ENCODE peak calls at places on chromosomes 7 and 10, in seven cellular contexts. One of them, this sample, is unnamed. For H3K27me3, the result is how much of the 10 kb centered on the place peaks cover.

GRCh38 chr7:38069052-38069451 is 109.0 kb upstream of the STARD3NL start:
- DNase-seq in BJ: no peak
- DNase-seq in ovary: no peak
- DNase-seq in dorsolateral prefrontal cortex: no peak
- DNase-seq in HL-60: no peak
- DNase-seq in stomach: no peak
- DNase-seq in AG04450: no peak
- DNase-seq in this sample: no peak

GRCh38 chr7:5595545-5596045 is 172.0 kb upstream of the TNRC18 start:
- DNase-seq in BJ: no peak
- DNase-seq in ovary: no peak
- DNase-seq in dorsolateral prefrontal cortex: no peak
- DNase-seq in HL-60: no peak
- DNase-seq in stomach: no peak
- DNase-seq in AG04450: no peak
- DNase-seq in this sample: no peak

GRCh38 chr7:157299613-157300405 is 37.0 kb upstream of the DNAJB6 start:
- DNase-seq in BJ: no peak
- DNase-seq in ovary: no peak
- DNase-seq in dorsolateral prefrontal cortex: no peak
- DNase-seq in HL-60: peak
- DNase-seq in stomach: no peak
- DNase-seq in AG04450: no peak
- DNase-seq in this sample: peak

GRCh38 chr10:102918817-102919236 is 733 bp downstream of the CNNM2 start:
- DNase-seq in BJ: no peak
- DNase-seq in ovary: no peak
- DNase-seq in dorsolateral prefrontal cortex: no peak
- DNase-seq in HL-60: no peak
- DNase-seq in stomach: no peak
- DNase-seq in AG04450: no peak
- DNase-seq in this sample: peak

GRCh38 chr7:138618933-138619332 is 82.2 kb downstream of the SVOPL start:
- DNase-seq in BJ: no peak
- DNase-seq in ovary: no peak
- DNase-seq in dorsolateral prefrontal cortex: no peak
- DNase-seq in HL-60: no peak
- DNase-seq in stomach: no peak
- DNase-seq in AG04450: no peak
- DNase-seq in this sample: no peak

GRCh38 chr7:134431805-134432204 is 27.1 kb downstream of the AKR1B1 start:
- DNase-seq in BJ: no peak
- DNase-seq in ovary: no peak
- DNase-seq in dorsolateral prefrontal cortex: no peak
- DNase-seq in HL-60: no peak
- DNase-seq in stomach: peak
- DNase-seq in AG04450: no peak
- DNase-seq in this sample: no peak

GRCh38 chr10:69936091-69936490 is 116.6 kb upstream of the MACROH2A2 start:
- DNase-seq in BJ: no peak
- DNase-seq in ovary: no peak
- DNase-seq in dorsolateral prefrontal cortex: no peak
- DNase-seq in HL-60: no peak
- DNase-seq in stomach: no peak
- DNase-seq in AG04450: no peak
- DNase-seq in this sample: peak

GRCh38 chr7:36192050-36192824 is 39.2 kb downstream of the EEPD1 start:
- DNase-seq in BJ: peak
- DNase-seq in ovary: no peak
- DNase-seq in dorsolateral prefrontal cortex: no peak
- DNase-seq in HL-60: peak
- DNase-seq in stomach: no peak
- DNase-seq in AG04450: peak
- DNase-seq in this sample: no peak

GRCh38 chr7:100825215-100825671 is 2.1 kb downstream of the EPHB4 start:
- DNase-seq in BJ: no peak
- DNase-seq in ovary: no peak
- DNase-seq in dorsolateral prefrontal cortex: no peak
- DNase-seq in HL-60: no peak
- DNase-seq in stomach: no peak
- DNase-seq in AG04450: no peak
- DNase-seq in this sample: peak

GRCh38 chr10:99339077-99339476 is 9.9 kb downstream of the CNNM1 start:
- DNase-seq in BJ: no peak
- DNase-seq in ovary: no peak
- DNase-seq in dorsolateral prefrontal cortex: no peak
- DNase-seq in HL-60: no peak
- DNase-seq in stomach: no peak
- DNase-seq in AG04450: no peak
- DNase-seq in this sample: no peak

GRCh38 chr7:93902777-93903423 is 3.5 kb upstream of the GNGT1 start:
- DNase-seq in BJ: no peak
- DNase-seq in ovary: no peak
- DNase-seq in dorsolateral prefrontal cortex: no peak
- DNase-seq in HL-60: peak
- DNase-seq in stomach: no peak
- DNase-seq in AG04450: peak
- DNase-seq in this sample: peak

GRCh38 chr7:142094861-142095260 is 16.7 kb upstream of the MGAM2 start:
- DNase-seq in BJ: no peak
- DNase-seq in ovary: no peak
- DNase-seq in dorsolateral prefrontal cortex: no peak
- DNase-seq in HL-60: no peak
- DNase-seq in stomach: no peak
- DNase-seq in AG04450: no peak
- DNase-seq in this sample: no peak

GRCh38 chr10:102868976-102869289 is 337 bp upstream of the AS3MT start:
- DNase-seq in BJ: no peak
- DNase-seq in ovary: no peak
- DNase-seq in dorsolateral prefrontal cortex: no peak
- DNase-seq in HL-60: no peak
- DNase-seq in stomach: no peak
- DNase-seq in AG04450: no peak
- DNase-seq in this sample: peak

GRCh38 chr10:75109459-75109778 is 2.0 kb upstream of the SAMD8 start:
- DNase-seq in BJ: no peak
- DNase-seq in ovary: no peak
- DNase-seq in dorsolateral prefrontal cortex: no peak
- DNase-seq in HL-60: no peak
- DNase-seq in stomach: no peak
- DNase-seq in AG04450: no peak
- DNase-seq in this sample: no peak

GRCh38 chr10:24453404-24453830 is 244.5 kb downstream of the KIAA1217 start:
- DNase-seq in BJ: no peak
- DNase-seq in ovary: no peak
- DNase-seq in dorsolateral prefrontal cortex: no peak
- DNase-seq in HL-60: no peak
- DNase-seq in stomach: no peak
- DNase-seq in AG04450: no peak
- DNase-seq in this sample: no peak

GRCh38 chr7:46450425-46450824 is 529.4 kb upstream of the IGFBP3 start:
- DNase-seq in BJ: no peak
- DNase-seq in ovary: no peak
- DNase-seq in dorsolateral prefrontal cortex: no peak
- DNase-seq in HL-60: no peak
- DNase-seq in stomach: no peak
- DNase-seq in AG04450: no peak
- DNase-seq in this sample: no peak

GRCh38 chr10:113959383-113959760 is 84.3 kb upstream of the ADRB1 start:
- DNase-seq in BJ: no peak
- DNase-seq in ovary: no peak
- DNase-seq in dorsolateral prefrontal cortex: no peak
- DNase-seq in HL-60: no peak
- DNase-seq in stomach: peak
- DNase-seq in AG04450: no peak
- DNase-seq in this sample: no peak

GRCh38 chr10:103868200-103868599 is 12.8 kb upstream of the SH3PXD2A start:
- DNase-seq in BJ: no peak
- DNase-seq in ovary: no peak
- DNase-seq in dorsolateral prefrontal cortex: no peak
- DNase-seq in HL-60: no peak
- DNase-seq in stomach: no peak
- DNase-seq in AG04450: no peak
- DNase-seq in this sample: no peak

GRCh38 chr10:70430489-70431445 is 10.7 kb downstream of the NODAL start:
- DNase-seq in BJ: no peak
- DNase-seq in ovary: peak
- DNase-seq in dorsolateral prefrontal cortex: no peak
- DNase-seq in HL-60: no peak
- DNase-seq in stomach: peak
- DNase-seq in AG04450: peak
- DNase-seq in this sample: peak

GRCh38 chr10:104780165-104780564 is 139.1 kb downstream of the SORCS3 start:
- DNase-seq in BJ: no peak
- DNase-seq in ovary: no peak
- DNase-seq in dorsolateral prefrontal cortex: no peak
- DNase-seq in HL-60: no peak
- DNase-seq in stomach: no peak
- DNase-seq in AG04450: no peak
- DNase-seq in this sample: no peak

GRCh38 chr7:10973942-10974716 is 457 bp downstream of the PHF14 start:
- DNase-seq in BJ: no peak
- DNase-seq in ovary: no peak
- DNase-seq in dorsolateral prefrontal cortex: peak
- DNase-seq in HL-60: no peak
- DNase-seq in stomach: peak
- DNase-seq in AG04450: no peak
- DNase-seq in this sample: peak

GRCh38 chr10:60238408-60239100 is 151.1 kb downstream of the ANK3 start:
- DNase-seq in BJ: no peak
- DNase-seq in ovary: no peak
- DNase-seq in dorsolateral prefrontal cortex: no peak
- DNase-seq in HL-60: no peak
- DNase-seq in stomach: peak
- DNase-seq in AG04450: peak
- DNase-seq in this sample: peak

DNA sequence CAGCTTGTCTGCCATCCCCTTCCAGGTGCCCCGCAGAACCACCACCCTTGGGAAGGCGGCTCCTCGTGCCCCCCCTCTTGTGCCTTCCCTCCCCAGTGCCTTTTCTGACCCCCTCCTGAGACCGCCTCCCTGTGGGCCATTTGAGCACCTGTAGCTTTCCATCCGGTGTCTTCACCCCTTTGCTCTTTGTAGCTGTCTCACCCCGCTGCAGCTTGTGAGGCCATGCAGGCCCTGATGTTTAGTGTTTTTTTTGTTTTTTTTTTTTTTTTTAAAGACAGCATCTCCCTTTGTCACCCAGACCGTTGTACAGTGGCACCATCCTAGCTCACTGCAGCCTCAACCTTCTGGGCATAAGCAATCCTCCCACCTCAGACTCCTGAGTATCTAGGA is 52.5 kb downstream of the CUX1 start:
- DNase-seq in BJ: no peak
- DNase-seq in ovary: no peak
- DNase-seq in dorsolateral prefrontal cortex: no peak
- DNase-seq in HL-60: no peak
- DNase-seq in stomach: no peak
- DNase-seq in AG04450: no peak
- DNase-seq in this sample: no peak
- H3K4me3 ChIP-seq in BJ: no peak
- H3K4me3 ChIP-seq in ovary: no peak
- H3K4me3 ChIP-seq in dorsolateral prefrontal cortex: no peak
- H3K4me3 ChIP-seq in HL-60: no peak
- H3K4me3 ChIP-seq in stomach: no peak
- H3K4me3 ChIP-seq in AG04450: no peak
- H3K4me3 ChIP-seq in this sample: peak

DNA sequence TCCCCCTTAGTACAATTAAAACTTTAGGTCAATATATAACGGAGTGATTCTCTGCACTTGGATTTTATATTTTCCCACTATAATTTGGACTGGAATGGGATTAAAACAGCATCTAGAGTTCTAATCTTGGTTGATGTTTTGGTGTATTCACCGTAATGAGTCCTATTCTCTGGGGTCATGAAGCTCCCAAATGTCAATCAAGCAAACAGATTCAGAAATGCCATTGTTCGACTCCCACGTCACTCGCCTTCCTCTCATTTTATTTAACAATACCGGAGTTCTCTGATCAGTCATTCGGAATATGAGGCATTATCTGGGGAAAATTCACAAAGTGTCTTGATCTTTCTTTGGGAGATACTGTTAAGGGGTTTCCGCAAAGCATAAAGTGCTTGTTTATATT is 26.5 kb downstream of the SKIDA1 start:
- DNase-seq in BJ: no peak
- DNase-seq in ovary: no peak
- DNase-seq in dorsolateral prefrontal cortex: no peak
- DNase-seq in HL-60: no peak
- DNase-seq in stomach: no peak
- DNase-seq in AG04450: no peak
- DNase-seq in this sample: peak
- H3K27me3 ChIP-seq in BJ: under half
- H3K27me3 ChIP-seq in ovary: under half
- H3K27me3 ChIP-seq in dorsolateral prefrontal cortex: under half
- H3K27me3 ChIP-seq in HL-60: under half
- H3K27me3 ChIP-seq in stomach: under half
- H3K27me3 ChIP-seq in AG04450: under half
- H3K27me3 ChIP-seq in this sample: half or more

GRCh38 chr7:30502470-30503251 is 2.0 kb downstream of the GGCT start:
- DNase-seq in BJ: no peak
- DNase-seq in ovary: no peak
- DNase-seq in dorsolateral prefrontal cortex: no peak
- DNase-seq in HL-60: no peak
- DNase-seq in stomach: no peak
- DNase-seq in AG04450: no peak
- DNase-seq in this sample: no peak
- H3K4me3 ChIP-seq in BJ: no peak
- H3K4me3 ChIP-seq in ovary: no peak
- H3K4me3 ChIP-seq in dorsolateral prefrontal cortex: no peak
- H3K4me3 ChIP-seq in HL-60: no peak
- H3K4me3 ChIP-seq in stomach: no peak
- H3K4me3 ChIP-seq in AG04450: no peak
- H3K4me3 ChIP-seq in this sample: peak

GRCh38 chr10:97139651-97140283 is 46.0 kb downstream of the SLIT1 start:
- DNase-seq in BJ: no peak
- DNase-seq in ovary: no peak
- DNase-seq in dorsolateral prefrontal cortex: no peak
- DNase-seq in HL-60: no peak
- DNase-seq in stomach: no peak
- DNase-seq in AG04450: no peak
- DNase-seq in this sample: no peak
- H3K27me3 ChIP-seq in BJ: under half
- H3K27me3 ChIP-seq in ovary: under half
- H3K27me3 ChIP-seq in dorsolateral prefrontal cortex: under half
- H3K27me3 ChIP-seq in HL-60: under half
- H3K27me3 ChIP-seq in stomach: under half
- H3K27me3 ChIP-seq in AG04450: under half
- H3K27me3 ChIP-seq in this sample: under half

GRCh38 chr7:151745706-151746105 is 131.2 kb downstream of the PRKAG2 start:
- DNase-seq in BJ: no peak
- DNase-seq in ovary: no peak
- DNase-seq in dorsolateral prefrontal cortex: no peak
- DNase-seq in HL-60: no peak
- DNase-seq in stomach: no peak
- DNase-seq in AG04450: no peak
- DNase-seq in this sample: no peak
- H3K4me3 ChIP-seq in BJ: no peak
- H3K4me3 ChIP-seq in ovary: no peak
- H3K4me3 ChIP-seq in dorsolateral prefrontal cortex: no peak
- H3K4me3 ChIP-seq in HL-60: no peak
- H3K4me3 ChIP-seq in stomach: no peak
- H3K4me3 ChIP-seq in AG04450: no peak
- H3K4me3 ChIP-seq in this sample: no peak

This sample was measured in GM23338.